ENCODE peak calls at places on chromosomes 6 and 20, in four cellular contexts. One of them, this sample, is unnamed.

GRCh38 chr6:55182016-55182650 is 7.8 kb downstream of the HCRTR2 start:
- DNase-seq in HEK293T: no peak
- DNase-seq in HepG2: no peak
- DNase-seq in SK-N-SH: no peak
- DNase-seq in this sample: no peak

GRCh38 chr20:35273449-35274171 is 4.3 kb downstream of the MMP24OS start:
- DNase-seq in HEK293T: no peak
- DNase-seq in HepG2: no peak
- DNase-seq in SK-N-SH: no peak
- DNase-seq in this sample: no peak

GRCh38 chr6:88785478-88785877 is 177.9 kb downstream of the RNGTT start:
- DNase-seq in HEK293T: no peak
- DNase-seq in HepG2: no peak
- DNase-seq in SK-N-SH: no peak
- DNase-seq in this sample: no peak

GRCh38 chr6:35494161-35494563 is 2.7 kb downstream of the TEAD3 start:
- DNase-seq in HEK293T: no peak
- DNase-seq in HepG2: no peak
- DNase-seq in SK-N-SH: peak; percentile 34
- DNase-seq in this sample: no peak

GRCh38 chr6:118844915-118845314 is 49.0 kb upstream of the ASF1A start:
- DNase-seq in HEK293T: no peak
- DNase-seq in HepG2: no peak
- DNase-seq in SK-N-SH: no peak
- DNase-seq in this sample: peak; percentile 20

GRCh38 chr20:39468703-39469102 is 506.6 kb downstream of the DHX35 start:
- DNase-seq in HEK293T: no peak
- DNase-seq in HepG2: no peak
- DNase-seq in SK-N-SH: no peak
- DNase-seq in this sample: no peak

GRCh38 chr6:107956586-107957164 is 1.3 kb downstream of the SEC63 start:
- DNase-seq in HEK293T: no peak
- DNase-seq in HepG2: no peak
- DNase-seq in SK-N-SH: peak; percentile 38
- DNase-seq in this sample: no peak

GRCh38 chr6:169642455-169642854 is 59.4 kb downstream of the WDR27 start:
- DNase-seq in HEK293T: no peak
- DNase-seq in HepG2: no peak
- DNase-seq in SK-N-SH: no peak
- DNase-seq in this sample: no peak

GRCh38 chr20:10551732-10552724 is 116.9 kb downstream of the SLX4IP start:
- DNase-seq in HEK293T: no peak
- DNase-seq in HepG2: no peak
- DNase-seq in SK-N-SH: no peak
- DNase-seq in this sample: no peak

GRCh38 chr20:57809661-57810172 is 99.9 kb upstream of the PMEPA1 start:
- DNase-seq in HEK293T: no peak
- DNase-seq in HepG2: no peak
- DNase-seq in SK-N-SH: peak; percentile 80
- DNase-seq in this sample: no peak

GRCh38 chr6:37871616-37872384 is 52.3 kb downstream of the ZFAND3 start:
- DNase-seq in HEK293T: no peak
- DNase-seq in HepG2: no peak
- DNase-seq in SK-N-SH: no peak
- DNase-seq in this sample: no peak

GRCh38 chr6:117907600-117908245 is 659 bp downstream of the SLC35F1 start:
- DNase-seq in HEK293T: peak; percentile 62
- DNase-seq in HepG2: no peak
- DNase-seq in SK-N-SH: peak; percentile 69
- DNase-seq in this sample: no peak

GRCh38 chr20:55830124-55830828 is 175.0 kb downstream of the CBLN4 start:
- DNase-seq in HEK293T: no peak
- DNase-seq in HepG2: no peak
- DNase-seq in SK-N-SH: no peak
- DNase-seq in this sample: no peak

GRCh38 chr20:10789386-10789785 is 115.6 kb upstream of the JAG1 start:
- DNase-seq in HEK293T: no peak
- DNase-seq in HepG2: no peak
- DNase-seq in SK-N-SH: no peak
- DNase-seq in this sample: no peak

GRCh38 chr20:4519530-4519929 is 202.2 kb upstream of the PRND start:
- DNase-seq in HEK293T: peak; percentile 39
- DNase-seq in HepG2: no peak
- DNase-seq in SK-N-SH: peak; percentile 15
- DNase-seq in this sample: no peak

GRCh38 chr20:37803476-37804307 is 99.2 kb upstream of the VSTM2L start:
- DNase-seq in HEK293T: no peak
- DNase-seq in HepG2: no peak
- DNase-seq in SK-N-SH: peak; percentile 28
- DNase-seq in this sample: peak; percentile 67

GRCh38 chr6:27129095-27129815 is 118.2 kb upstream of the PRSS16 start:
- DNase-seq in HEK293T: no peak
- DNase-seq in HepG2: no peak
- DNase-seq in SK-N-SH: no peak
- DNase-seq in this sample: no peak

GRCh38 chr6:75563032-75563431 is 38.6 kb upstream of the SENP6 start:
- DNase-seq in HEK293T: peak; percentile 30
- DNase-seq in HepG2: peak; percentile 37
- DNase-seq in SK-N-SH: peak; percentile 15
- DNase-seq in this sample: no peak

GRCh38 chr6:90677440-90677839 is 90.6 kb upstream of the MAP3K7 start:
- DNase-seq in HEK293T: peak; percentile 53
- DNase-seq in HepG2: no peak
- DNase-seq in SK-N-SH: peak; percentile 12
- DNase-seq in this sample: no peak

GRCh38 chr6:157533397-157533814 is 152.4 kb downstream of the ZDHHC14 start:
- DNase-seq in HEK293T: no peak
- DNase-seq in HepG2: no peak
- DNase-seq in SK-N-SH: peak; percentile 52
- DNase-seq in this sample: no peak

GRCh38 chr6:39508513-39508912 is 186.0 kb upstream of the KCNK16 start:
- DNase-seq in HEK293T: no peak
- DNase-seq in HepG2: no peak
- DNase-seq in SK-N-SH: no peak
- DNase-seq in this sample: no peak

GRCh38 chr6:169868458-169868857 is 117.0 kb downstream of the ERMARD start:
- DNase-seq in HEK293T: peak; percentile 5
- DNase-seq in HepG2: no peak
- DNase-seq in SK-N-SH: no peak
- DNase-seq in this sample: no peak

GRCh38 chr6:64932486-64932885 is 774.5 kb downstream of the EYS start:
- DNase-seq in HEK293T: no peak
- DNase-seq in HepG2: no peak
- DNase-seq in SK-N-SH: no peak
- DNase-seq in this sample: no peak

GRCh38 chr6:16223362-16223761 is 15.0 kb upstream of the GMPR start:
- DNase-seq in HEK293T: no peak
- DNase-seq in HepG2: no peak
- DNase-seq in SK-N-SH: no peak
- DNase-seq in this sample: no peak

GRCh38 chr20:20095114-20095872 is 43.0 kb downstream of the CFAP61 start:
- DNase-seq in HEK293T: no peak
- DNase-seq in HepG2: no peak
- DNase-seq in SK-N-SH: no peak
- DNase-seq in this sample: no peak

GRCh38 chr20:20094410-20094809 is 42.1 kb downstream of the CFAP61 start:
- DNase-seq in HEK293T: no peak
- DNase-seq in HepG2: no peak
- DNase-seq in SK-N-SH: no peak
- DNase-seq in this sample: no peak

GRCh38 chr20:20092852-20093251 is 40.5 kb downstream of the CFAP61 start:
- DNase-seq in HEK293T: no peak
- DNase-seq in HepG2: no peak
- DNase-seq in SK-N-SH: no peak
- DNase-seq in this sample: no peak

GRCh38 chr20:20102163-20102562 is 49.8 kb downstream of the CFAP61 start:
- DNase-seq in HEK293T: no peak
- DNase-seq in HepG2: no peak
- DNase-seq in SK-N-SH: no peak
- DNase-seq in this sample: no peak

GRCh38 chr20:20096421-20096820 is 44.1 kb downstream of the CFAP61 start:
- DNase-seq in HEK293T: no peak
- DNase-seq in HepG2: no peak
- DNase-seq in SK-N-SH: no peak
- DNase-seq in this sample: no peak
- TF ChIP-seq FOXM1 in HEK293T: no peak
- TF ChIP-seq FOXM1 in HepG2: no peak
- TF ChIP-seq FOXM1 in SK-N-SH: no peak
- TF ChIP-seq FOXM1 in this sample: no peak

DNA sequence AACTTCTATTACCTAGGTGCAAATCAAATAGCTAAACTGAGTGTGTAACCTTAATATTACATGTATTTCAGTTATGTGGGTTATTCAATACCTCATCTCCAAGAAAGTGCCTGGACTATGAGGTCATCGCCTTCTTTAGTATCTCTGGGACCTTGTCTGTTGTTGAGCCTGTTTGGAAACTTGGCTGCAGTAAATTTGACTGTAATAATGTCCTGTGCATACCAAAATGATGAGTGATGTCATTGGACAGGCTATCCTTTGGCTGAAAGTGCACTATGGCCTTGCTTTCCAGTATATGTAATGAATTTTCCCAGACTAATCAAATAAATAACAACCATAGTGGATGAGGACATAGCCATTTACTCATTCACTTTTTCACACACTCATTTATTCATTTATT is 455.1 kb downstream of the ADGRB3 start:
- DNase-seq in HEK293T: no peak
- DNase-seq in HepG2: no peak
- DNase-seq in SK-N-SH: no peak
- DNase-seq in this sample: no peak
- TF ChIP-seq FOXM1 in HEK293T: no peak
- TF ChIP-seq FOXM1 in HepG2: no peak
- TF ChIP-seq FOXM1 in SK-N-SH: no peak
- TF ChIP-seq FOXM1 in this sample: no peak

GRCh38 chr6:47736083-47736700 is 37.8 kb downstream of the ADGRF4 start:
- DNase-seq in HEK293T: no peak
- DNase-seq in HepG2: no peak
- DNase-seq in SK-N-SH: no peak
- DNase-seq in this sample: no peak
- TF ChIP-seq FOXM1 in HEK293T: no peak
- TF ChIP-seq FOXM1 in HepG2: no peak
- TF ChIP-seq FOXM1 in SK-N-SH: no peak
- TF ChIP-seq FOXM1 in this sample: no peak

DNA sequence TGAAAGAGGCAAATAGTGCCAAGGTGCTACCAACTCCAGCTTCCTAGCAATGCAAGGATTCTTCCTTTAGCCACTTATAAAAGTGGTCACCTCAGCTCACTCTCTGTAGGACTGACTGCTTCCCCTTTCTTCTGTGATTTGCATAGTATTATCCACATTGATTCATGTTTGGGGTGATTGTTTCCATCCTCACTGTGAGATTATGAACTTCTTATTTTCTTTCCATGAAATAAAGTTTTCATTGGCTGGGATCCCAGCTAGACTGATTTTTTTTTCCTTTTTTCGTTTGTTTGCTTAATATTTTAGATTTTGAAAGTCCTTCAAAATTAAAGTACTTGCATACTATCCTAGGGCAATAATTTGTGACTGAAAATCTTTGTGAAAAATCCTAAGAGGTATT is 50.5 kb downstream of the EYA4 start:
- DNase-seq in HEK293T: no peak
- DNase-seq in HepG2: no peak
- DNase-seq in SK-N-SH: no peak
- DNase-seq in this sample: no peak
- TF ChIP-seq FOXM1 in HEK293T: no peak
- TF ChIP-seq FOXM1 in HepG2: no peak
- TF ChIP-seq FOXM1 in SK-N-SH: no peak
- TF ChIP-seq FOXM1 in this sample: no peak

GRCh38 chr20:36585410-36586125 is 12.2 kb downstream of the TGIF2 start:
- DNase-seq in HEK293T: no peak
- DNase-seq in HepG2: no peak
- DNase-seq in SK-N-SH: no peak
- DNase-seq in this sample: no peak
- TF ChIP-seq FOXM1 in HEK293T: no peak
- TF ChIP-seq FOXM1 in HepG2: no peak
- TF ChIP-seq FOXM1 in SK-N-SH: no peak
- TF ChIP-seq FOXM1 in this sample: no peak

GRCh38 chr6:150788135-150788534 is 77.4 kb upstream of the MTHFD1L start:
- DNase-seq in HEK293T: no peak
- DNase-seq in HepG2: no peak
- DNase-seq in SK-N-SH: no peak
- DNase-seq in this sample: no peak
- TF ChIP-seq FOXM1 in HEK293T: no peak
- TF ChIP-seq FOXM1 in HepG2: no peak
- TF ChIP-seq FOXM1 in SK-N-SH: no peak
- TF ChIP-seq FOXM1 in this sample: no peak

DNA sequence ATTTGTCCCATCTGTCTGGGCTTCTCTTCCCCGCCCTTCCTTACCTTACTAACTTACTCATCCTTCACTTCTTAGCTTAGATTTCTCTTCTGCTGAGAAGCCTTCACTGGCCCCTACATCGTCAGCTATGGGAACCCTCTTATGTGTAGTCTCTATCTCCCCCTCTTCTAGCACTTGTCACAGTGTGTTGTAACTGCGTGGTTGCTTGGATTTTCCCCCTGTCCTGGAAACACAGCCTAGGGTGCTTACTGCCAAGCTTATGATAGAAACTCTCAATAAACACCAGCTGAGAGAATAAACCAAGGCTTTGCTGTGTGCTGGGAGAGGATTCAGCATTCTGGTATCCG is 68.5 kb downstream of the SGK1 start:
- DNase-seq in HEK293T: no peak
- DNase-seq in HepG2: no peak
- DNase-seq in SK-N-SH: no peak
- DNase-seq in this sample: no peak
- TF ChIP-seq FOXM1 in HEK293T: no peak
- TF ChIP-seq FOXM1 in HepG2: no peak
- TF ChIP-seq FOXM1 in SK-N-SH: no peak
- TF ChIP-seq FOXM1 in this sample: no peak

DNA sequence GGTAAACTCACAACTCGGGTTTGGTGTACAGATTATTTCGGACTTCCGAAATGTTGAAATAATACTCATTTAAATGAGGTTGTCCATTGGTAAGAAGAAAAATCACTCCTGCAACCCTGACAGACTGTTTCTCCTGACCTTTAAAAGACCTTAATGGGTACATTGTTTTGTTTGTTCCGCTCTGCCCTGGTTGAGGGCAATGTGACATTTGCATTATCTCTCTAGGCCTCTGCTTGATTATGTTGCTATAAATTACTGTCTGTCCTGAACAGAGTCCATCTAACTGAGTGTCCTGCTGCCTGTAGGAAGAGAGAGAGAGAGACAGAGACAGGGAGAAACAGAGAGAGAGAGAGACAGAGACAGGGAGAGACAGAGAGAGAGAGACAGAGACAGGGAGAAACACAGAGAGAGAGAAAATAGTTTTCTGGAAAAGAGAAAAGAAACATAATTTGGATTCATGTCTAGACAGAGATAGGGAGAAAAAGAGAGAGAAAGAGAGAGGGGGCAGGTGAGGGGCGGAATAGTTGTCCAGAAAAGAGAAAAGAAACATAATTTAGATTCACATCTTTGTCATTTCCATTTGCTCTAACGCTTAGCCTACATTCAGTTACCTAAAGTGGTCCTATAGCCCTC is 83.2 kb downstream of the SHLD1 start:
- DNase-seq in HEK293T: no peak
- DNase-seq in HepG2: no peak
- DNase-seq in SK-N-SH: no peak
- DNase-seq in this sample: no peak
- TF ChIP-seq FOXM1 in HEK293T: no peak
- TF ChIP-seq FOXM1 in HepG2: no peak
- TF ChIP-seq FOXM1 in SK-N-SH: no peak
- TF ChIP-seq FOXM1 in this sample: no peak

This sample was measured in GM12878.